ENCODE peak calls at places on chromosome 10, in five cellular contexts. One of them, this sample, is unnamed.

GRCh38 chr10:24908793-24909423 is 43.5 kb downstream of the PRTFDC1 start:
- DNase-seq in HuH-7.5: no peak
- DNase-seq in psoas muscle: no peak
- DNase-seq in stimulated activated CD8-positive, alpha-beta memory T cell treated with anti-CD3 and anti-CD28 coated beads, Interleukin-12 subunit alpha, Interleukin-12 subunit beta, amount 100 ng/mL, for 1 hour: no peak
- DNase-seq in T-helper 17 cell: no peak
- DNase-seq in this sample: no peak

GRCh38 chr10:121284952-121285351 is 313.3 kb downstream of the FGFR2 start:
- DNase-seq in psoas muscle: no peak
- DNase-seq in HuH-7.5: no peak
- DNase-seq in T-helper 17 cell: no peak
- DNase-seq in stimulated activated CD8-positive, alpha-beta memory T cell treated with anti-CD3 and anti-CD28 coated beads, Interleukin-12 subunit alpha, Interleukin-12 subunit beta, amount 100 ng/mL, for 1 hour: no peak
- DNase-seq in this sample: no peak

GRCh38 chr10:132733926-132734325 is 52.0 kb downstream of the NKX6-2 start:
- DNase-seq in stimulated activated CD8-positive, alpha-beta memory T cell treated with anti-CD3 and anti-CD28 coated beads, Interleukin-12 subunit alpha, Interleukin-12 subunit beta, amount 100 ng/mL, for 1 hour: no peak
- DNase-seq in HuH-7.5: no peak
- DNase-seq in psoas muscle: no peak
- DNase-seq in T-helper 17 cell: no peak
- DNase-seq in this sample: no peak

GRCh38 chr10:133306941-133307379 is 1.7 kb downstream of the TUBGCP2 start:
- DNase-seq in T-helper 17 cell: no peak
- DNase-seq in stimulated activated CD8-positive, alpha-beta memory T cell treated with anti-CD3 and anti-CD28 coated beads, Interleukin-12 subunit alpha, Interleukin-12 subunit beta, amount 100 ng/mL, for 1 hour: no peak
- DNase-seq in HuH-7.5: no peak
- DNase-seq in psoas muscle: no peak
- DNase-seq in this sample: no peak

GRCh38 chr10:72263613-72264241 is 10.0 kb upstream of the DDIT4 start:
- DNase-seq in T-helper 17 cell: peak; percentile 10
- DNase-seq in psoas muscle: no peak
- DNase-seq in stimulated activated CD8-positive, alpha-beta memory T cell treated with anti-CD3 and anti-CD28 coated beads, Interleukin-12 subunit alpha, Interleukin-12 subunit beta, amount 100 ng/mL, for 1 hour: no peak
- DNase-seq in HuH-7.5: no peak
- DNase-seq in this sample: no peak

GRCh38 chr10:132493756-132494290 is 43.8 kb upstream of the INPP5A start:
- DNase-seq in HuH-7.5: no peak
- DNase-seq in stimulated activated CD8-positive, alpha-beta memory T cell treated with anti-CD3 and anti-CD28 coated beads, Interleukin-12 subunit alpha, Interleukin-12 subunit beta, amount 100 ng/mL, for 1 hour: no peak
- DNase-seq in T-helper 17 cell: no peak
- DNase-seq in psoas muscle: no peak
- DNase-seq in this sample: no peak

GRCh38 chr10:19041176-19041575 is 7.4 kb upstream of the MALRD1 start:
- DNase-seq in HuH-7.5: no peak
- DNase-seq in stimulated activated CD8-positive, alpha-beta memory T cell treated with anti-CD3 and anti-CD28 coated beads, Interleukin-12 subunit alpha, Interleukin-12 subunit beta, amount 100 ng/mL, for 1 hour: no peak
- DNase-seq in T-helper 17 cell: no peak
- DNase-seq in psoas muscle: no peak
- DNase-seq in this sample: no peak

GRCh38 chr10:13684252-13684791 is 97.6 kb downstream of the PRPF18 start:
- DNase-seq in stimulated activated CD8-positive, alpha-beta memory T cell treated with anti-CD3 and anti-CD28 coated beads, Interleukin-12 subunit alpha, Interleukin-12 subunit beta, amount 100 ng/mL, for 1 hour: no peak
- DNase-seq in psoas muscle: peak; percentile 75
- DNase-seq in T-helper 17 cell: no peak
- DNase-seq in HuH-7.5: no peak
- DNase-seq in this sample: no peak

GRCh38 chr10:95245425-95246055 is 45.3 kb downstream of the PDLIM1 start:
- DNase-seq in stimulated activated CD8-positive, alpha-beta memory T cell treated with anti-CD3 and anti-CD28 coated beads, Interleukin-12 subunit alpha, Interleukin-12 subunit beta, amount 100 ng/mL, for 1 hour: no peak
- DNase-seq in T-helper 17 cell: no peak
- DNase-seq in HuH-7.5: no peak
- DNase-seq in psoas muscle: no peak
- DNase-seq in this sample: no peak

GRCh38 chr10:97534746-97535367 is 36.1 kb downstream of the UBTD1 start:
- DNase-seq in T-helper 17 cell: no peak
- DNase-seq in HuH-7.5: peak; percentile 60
- DNase-seq in psoas muscle: peak; percentile 51
- DNase-seq in stimulated activated CD8-positive, alpha-beta memory T cell treated with anti-CD3 and anti-CD28 coated beads, Interleukin-12 subunit alpha, Interleukin-12 subunit beta, amount 100 ng/mL, for 1 hour: peak; percentile 4
- DNase-seq in this sample: no peak

GRCh38 chr10:127298396-127298795 is 102.0 kb upstream of the INSYN2A start:
- DNase-seq in HuH-7.5: no peak
- DNase-seq in psoas muscle: no peak
- DNase-seq in stimulated activated CD8-positive, alpha-beta memory T cell treated with anti-CD3 and anti-CD28 coated beads, Interleukin-12 subunit alpha, Interleukin-12 subunit beta, amount 100 ng/mL, for 1 hour: no peak
- DNase-seq in T-helper 17 cell: no peak
- DNase-seq in this sample: no peak

GRCh38 chr10:88200637-88201036 is 337.2 kb downstream of the PTEN start:
- DNase-seq in psoas muscle: no peak
- DNase-seq in T-helper 17 cell: no peak
- DNase-seq in HuH-7.5: peak; percentile 5
- DNase-seq in stimulated activated CD8-positive, alpha-beta memory T cell treated with anti-CD3 and anti-CD28 coated beads, Interleukin-12 subunit alpha, Interleukin-12 subunit beta, amount 100 ng/mL, for 1 hour: no peak
- DNase-seq in this sample: no peak

GRCh38 chr10:110861930-110862677 is 9.6 kb upstream of the PDCD4 start:
- DNase-seq in psoas muscle: no peak
- DNase-seq in stimulated activated CD8-positive, alpha-beta memory T cell treated with anti-CD3 and anti-CD28 coated beads, Interleukin-12 subunit alpha, Interleukin-12 subunit beta, amount 100 ng/mL, for 1 hour: no peak
- DNase-seq in T-helper 17 cell: no peak
- DNase-seq in HuH-7.5: no peak
- DNase-seq in this sample: no peak

GRCh38 chr10:124701881-124702656 is 42.1 kb downstream of the FAM53B start:
- DNase-seq in stimulated activated CD8-positive, alpha-beta memory T cell treated with anti-CD3 and anti-CD28 coated beads, Interleukin-12 subunit alpha, Interleukin-12 subunit beta, amount 100 ng/mL, for 1 hour: no peak
- DNase-seq in T-helper 17 cell: no peak
- DNase-seq in HuH-7.5: no peak
- DNase-seq in psoas muscle: peak; percentile 52
- DNase-seq in this sample: no peak

GRCh38 chr10:70585555-70586243 is 16.8 kb downstream of the PRF1 start:
- DNase-seq in stimulated activated CD8-positive, alpha-beta memory T cell treated with anti-CD3 and anti-CD28 coated beads, Interleukin-12 subunit alpha, Interleukin-12 subunit beta, amount 100 ng/mL, for 1 hour: no peak
- DNase-seq in T-helper 17 cell: no peak
- DNase-seq in HuH-7.5: no peak
- DNase-seq in psoas muscle: no peak
- DNase-seq in this sample: no peak

GRCh38 chr10:70603439-70603778 is 868 bp upstream of the PRF1 start:
- DNase-seq in HuH-7.5: no peak
- DNase-seq in T-helper 17 cell: no peak
- DNase-seq in stimulated activated CD8-positive, alpha-beta memory T cell treated with anti-CD3 and anti-CD28 coated beads, Interleukin-12 subunit alpha, Interleukin-12 subunit beta, amount 100 ng/mL, for 1 hour: peak; percentile 52
- DNase-seq in psoas muscle: no peak
- DNase-seq in this sample: no peak

GRCh38 chr10:72574636-72575035 is 51.2 kb downstream of the MICU1 start:
- DNase-seq in psoas muscle: no peak
- DNase-seq in T-helper 17 cell: no peak
- DNase-seq in HuH-7.5: no peak
- DNase-seq in stimulated activated CD8-positive, alpha-beta memory T cell treated with anti-CD3 and anti-CD28 coated beads, Interleukin-12 subunit alpha, Interleukin-12 subunit beta, amount 100 ng/mL, for 1 hour: no peak
- DNase-seq in this sample: no peak

GRCh38 chr10:97007417-97007816 is 175.3 kb downstream of the LCOR start:
- DNase-seq in stimulated activated CD8-positive, alpha-beta memory T cell treated with anti-CD3 and anti-CD28 coated beads, Interleukin-12 subunit alpha, Interleukin-12 subunit beta, amount 100 ng/mL, for 1 hour: no peak
- DNase-seq in T-helper 17 cell: no peak
- DNase-seq in HuH-7.5: no peak
- DNase-seq in psoas muscle: no peak
- DNase-seq in this sample: no peak

GRCh38 chr10:8055420-8056349 is 1.2 kb downstream of the GATA3 start:
- DNase-seq in stimulated activated CD8-positive, alpha-beta memory T cell treated with anti-CD3 and anti-CD28 coated beads, Interleukin-12 subunit alpha, Interleukin-12 subunit beta, amount 100 ng/mL, for 1 hour: no peak
- DNase-seq in HuH-7.5: no peak
- DNase-seq in psoas muscle: no peak
- DNase-seq in T-helper 17 cell: no peak
- DNase-seq in this sample: no peak

GRCh38 chr10:109919224-109919623 is 4.1 kb downstream of the XPNPEP1 start:
- DNase-seq in HuH-7.5: no peak
- DNase-seq in T-helper 17 cell: no peak
- DNase-seq in psoas muscle: no peak
- DNase-seq in stimulated activated CD8-positive, alpha-beta memory T cell treated with anti-CD3 and anti-CD28 coated beads, Interleukin-12 subunit alpha, Interleukin-12 subunit beta, amount 100 ng/mL, for 1 hour: no peak
- DNase-seq in this sample: no peak

GRCh38 chr10:80751940-80752339 is 214.2 kb downstream of the SH2D4B start:
- DNase-seq in HuH-7.5: no peak
- DNase-seq in T-helper 17 cell: no peak
- DNase-seq in psoas muscle: no peak
- DNase-seq in stimulated activated CD8-positive, alpha-beta memory T cell treated with anti-CD3 and anti-CD28 coated beads, Interleukin-12 subunit alpha, Interleukin-12 subunit beta, amount 100 ng/mL, for 1 hour: no peak
- DNase-seq in this sample: no peak

GRCh38 chr10:13019280-13019679 is 17.8 kb upstream of the CCDC3 start:
- DNase-seq in stimulated activated CD8-positive, alpha-beta memory T cell treated with anti-CD3 and anti-CD28 coated beads, Interleukin-12 subunit alpha, Interleukin-12 subunit beta, amount 100 ng/mL, for 1 hour: no peak
- DNase-seq in HuH-7.5: no peak
- DNase-seq in psoas muscle: no peak
- DNase-seq in T-helper 17 cell: no peak
- DNase-seq in this sample: no peak

GRCh38 chr10:71766717-71767419 is 6.5 kb downstream of the VSIR start:
- DNase-seq in psoas muscle: peak; percentile 80
- DNase-seq in stimulated activated CD8-positive, alpha-beta memory T cell treated with anti-CD3 and anti-CD28 coated beads, Interleukin-12 subunit alpha, Interleukin-12 subunit beta, amount 100 ng/mL, for 1 hour: no peak
- DNase-seq in T-helper 17 cell: no peak
- DNase-seq in HuH-7.5: peak; percentile 58
- DNase-seq in this sample: no peak

GRCh38 chr10:35635576-35635975 is 6.5 kb downstream of the FZD8 start:
- DNase-seq in psoas muscle: no peak
- DNase-seq in stimulated activated CD8-positive, alpha-beta memory T cell treated with anti-CD3 and anti-CD28 coated beads, Interleukin-12 subunit alpha, Interleukin-12 subunit beta, amount 100 ng/mL, for 1 hour: no peak
- DNase-seq in T-helper 17 cell: peak; percentile 39
- DNase-seq in HuH-7.5: peak; percentile 6
- DNase-seq in this sample: no peak

GRCh38 chr10:34808789-34809745 is 6.0 kb downstream of the PARD3 start:
- DNase-seq in stimulated activated CD8-positive, alpha-beta memory T cell treated with anti-CD3 and anti-CD28 coated beads, Interleukin-12 subunit alpha, Interleukin-12 subunit beta, amount 100 ng/mL, for 1 hour: no peak
- DNase-seq in HuH-7.5: no peak
- DNase-seq in psoas muscle: no peak
- DNase-seq in T-helper 17 cell: no peak
- DNase-seq in this sample: no peak

GRCh38 chr10:129615381-129615780 is 148.3 kb downstream of the MGMT start:
- DNase-seq in stimulated activated CD8-positive, alpha-beta memory T cell treated with anti-CD3 and anti-CD28 coated beads, Interleukin-12 subunit alpha, Interleukin-12 subunit beta, amount 100 ng/mL, for 1 hour: no peak
- DNase-seq in T-helper 17 cell: no peak
- DNase-seq in HuH-7.5: no peak
- DNase-seq in psoas muscle: no peak
- DNase-seq in this sample: no peak

GRCh38 chr10:113891476-113891875 is 37.0 kb downstream of the NHLRC2 start:
- DNase-seq in psoas muscle: no peak
- DNase-seq in T-helper 17 cell: no peak
- DNase-seq in HuH-7.5: no peak
- DNase-seq in stimulated activated CD8-positive, alpha-beta memory T cell treated with anti-CD3 and anti-CD28 coated beads, Interleukin-12 subunit alpha, Interleukin-12 subunit beta, amount 100 ng/mL, for 1 hour: no peak
- DNase-seq in this sample: no peak

GRCh38 chr10:88672041-88672440 is 7.8 kb downstream of the LIPF start:
- DNase-seq in HuH-7.5: no peak
- DNase-seq in stimulated activated CD8-positive, alpha-beta memory T cell treated with anti-CD3 and anti-CD28 coated beads, Interleukin-12 subunit alpha, Interleukin-12 subunit beta, amount 100 ng/mL, for 1 hour: no peak
- DNase-seq in psoas muscle: no peak
- DNase-seq in T-helper 17 cell: no peak
- DNase-seq in this sample: no peak